ENCODE peak calls at places on chromosome 1, in ten cellular contexts. S is stimulated activated CD4-positive, alpha-beta T cell treated with anti-CD3 and anti-CD28 coated beads, TNF-alpha, amount 100 ng/mL, for 24 hours; Z is A172; C is NT2/D1; L is astrocyte of the hippocampus; V is NCI-H1436; Y is HT1080; H is AG10803; Q is stimulated activated CD8-positive, alpha-beta memory T cell treated with anti-CD3 and anti-CD28 coated beads, Interleukin-15, amount 100 ng/mL, for 4 hours; R is epithelial cell of esophagus. J is an unnamed sample.
A peak's percentile ranks its signal among the peaks of the same experiment; 100 is the strongest.

GRCh38 chr1:213982814-213983588 is 4.8 kb upstream of the PROX1 start:
- DNase-seq in R (no peak), H (no peak), C (no peak), Q (no peak), Z (no peak), V (peak; percentile 47), S (no peak), Y (no peak), L (peak; percentile 49), J (no peak)

GRCh38 chr1:206684478-206685255 is at the start of gene MAPKAPK2:
- DNase-seq in V (peak; percentile 74), L (peak; percentile 86), R (peak; percentile 74), C (no peak), H (peak; percentile 60), Z (peak; percentile 27), Q (peak; percentile 50), S (peak; percentile 50), Y (no peak), J (peak; percentile 76)

GRCh38 chr1:19067187-19067911 is 110.9 kb upstream of the IFFO2 start:
- DNase-seq in Z (peak; percentile 35), C (no peak), L (peak; percentile 84), V (no peak), Q (no peak), S (no peak), H (no peak), Y (peak; percentile 28), R (no peak), J (peak; percentile 20)

GRCh38 chr1:212702672-212703071 is 3.0 kb upstream of the BATF3 start:
- DNase-seq in L (no peak), R (no peak), H (no peak), C (no peak), V (no peak), Y (no peak), Q (no peak), Z (no peak), S (no peak), J (no peak)

GRCh38 chr1:204172404-204173049 is 6.4 kb upstream of the REN start:
- DNase-seq in Z (no peak), L (no peak), C (no peak), S (no peak), R (no peak), V (no peak), Y (no peak), Q (no peak), H (no peak), J (peak; percentile 44)

GRCh38 chr1:171295821-171296220 is 18.2 kb upstream of the FMO4 start:
- DNase-seq in L (no peak), H (peak; percentile 42), R (no peak), S (no peak), V (no peak), C (no peak), Y (no peak), Z (no peak), Q (no peak), J (no peak)

GRCh38 chr1:150389650-150390049 is 25.7 kb downstream of the RPRD2 start:
- DNase-seq in R (peak; percentile 58), Q (no peak), L (peak; percentile 15), V (no peak), C (no peak), Y (no peak), H (no peak), S (no peak), Z (no peak), J (peak; percentile 57)

GRCh38 chr1:199161766-199162303 is 523.0 kb downstream of the PTPRC start:
- DNase-seq in Z (no peak), Y (no peak), H (no peak), V (no peak), R (no peak), S (no peak), C (no peak), L (no peak), Q (no peak), J (no peak)

GRCh38 chr1:90476411-90476810 is 240.7 kb downstream of the BARHL2 start:
- DNase-seq in Y (no peak), S (no peak), H (no peak), L (no peak), C (no peak), V (no peak), Q (no peak), R (no peak), Z (no peak), J (no peak)

GRCh38 chr1:246705368-246705767 is 18.8 kb upstream of the SCCPDH start:
- DNase-seq in V (no peak), Y (peak; percentile 21), C (no peak), Z (peak; percentile 85), S (no peak), H (peak; percentile 97), Q (no peak), R (peak; percentile 85), L (peak; percentile 70), J (peak; percentile 93)

GRCh38 chr1:17305576-17306095 is 2.4 kb upstream of the PADI4 start:
- DNase-seq in H (no peak), V (no peak), R (no peak), C (no peak), Q (no peak), L (no peak), Y (no peak), Z (no peak), S (no peak), J (no peak)

GRCh38 chr1:2385606-2386280 is 5.6 kb downstream of the MORN1 start:
- DNase-seq in Q (no peak), R (no peak), Y (no peak), C (no peak), Z (no peak), S (no peak), V (no peak), H (no peak), L (no peak), J (no peak)

GRCh38 chr1:55070291-55070690 is 30.9 kb downstream of the PCSK9 start:
- DNase-seq in Y (no peak), H (peak; percentile 17), R (no peak), C (no peak), Z (no peak), L (no peak), V (no peak), Q (no peak), S (no peak), J (no peak)

GRCh38 chr1:5755552-5756125 is 236.6 kb downstream of the NPHP4 start:
- DNase-seq in Z (no peak), Q (no peak), Y (no peak), V (no peak), R (no peak), S (no peak), L (no peak), H (no peak), C (no peak), J (no peak)

GRCh38 chr1:152182431-152182830 is 23.4 kb upstream of the RPTN start:
- DNase-seq in R (peak; percentile 70), Z (peak; percentile 41), L (peak; percentile 36), V (peak; percentile 5), Q (no peak), Y (peak; percentile 45), C (peak; percentile 25), S (no peak), H (peak; percentile 33), J (peak; percentile 41)

GRCh38 chr1:227744668-227745067 is 9.4 kb downstream of the SNAP47 start:
- DNase-seq in Z (no peak), C (no peak), R (no peak), L (no peak), V (no peak), S (no peak), H (no peak), Q (no peak), Y (no peak), J (no peak)

J was measured in PC-3.